ENCODE peak calls at places on chromosomes 16 and 17, in ten cellular contexts. J is HCT116, Z is heart left ventricle, L is body of pancreas, U is neural progenitor cell, R is right lobe of liver, D is cardiac muscle cell, P is ascending aorta, H is HAP-1, M is GM23248. V is an unnamed sample. For H3K9me3 and H3K27me3, the result is how much of the 10 kb centered on the place peaks cover.

GRCh38 chr17:640436-640835 is 74.2 kb downstream of the VPS53 start:
- DNase-seq in J (no peak), P (no peak), R (no peak), L (no peak), U (no peak), M (no peak), Z (no peak), H (no peak), D (no peak), V (no peak)

GRCh38 chr16:75340715-75341500 is 89.5 kb upstream of the BCAR1 start:
- DNase-seq in R (no peak), D (peak), L (no peak), M (peak), H (no peak), Z (no peak), J (no peak), P (no peak), U (no peak), V (no peak)

GRCh38 chr17:68238894-68239293 is 8.9 kb upstream of the AMZ2 start:
- DNase-seq in L (no peak), J (no peak), M (no peak), D (no peak), U (no peak), P (no peak), Z (no peak), H (no peak), R (no peak), V (no peak)

GRCh38 chr17:63697341-63698286 is 2.3 kb downstream of the LIMD2 start:
- DNase-seq in Z (peak), L (peak), U (peak), P (no peak), R (peak), D (no peak), M (peak), H (peak), J (peak), V (no peak)

GRCh38 chr17:17966399-17966798 is 5.8 kb downstream of the TOM1L2 start:
- DNase-seq in P (no peak), M (no peak), R (no peak), Z (no peak), D (no peak), U (no peak), H (no peak), L (no peak), J (no peak), V (no peak)

GRCh38 chr17:72995008-72995656 is 97.4 kb downstream of the SLC39A11 start:
- DNase-seq in H (no peak), P (no peak), L (no peak), M (no peak), U (no peak), Z (no peak), D (no peak), J (no peak), R (no peak), V (no peak)

GRCh38 chr16:84746875-84747274 is 47.1 kb downstream of the USP10 start:
- DNase-seq in M (peak), Z (no peak), D (no peak), J (no peak), L (no peak), H (no peak), R (no peak), U (no peak), P (no peak), V (no peak)

GRCh38 chr16:31084584-31085298 is 4.0 kb downstream of the PRSS53 start:
- DNase-seq in P (no peak), L (no peak), Z (no peak), R (no peak), U (no peak), H (no peak), D (no peak), J (no peak), M (no peak), V (no peak)

GRCh38 chr17:29344201-29344856 is 45.8 kb upstream of the TAOK1 start:
- DNase-seq in U (no peak), L (no peak), Z (no peak), P (no peak), D (no peak), M (no peak), H (no peak), J (no peak), R (no peak), V (no peak)

GRCh38 chr16:11345040-11345862 is at the start of gene RMI2:
- DNase-seq in Z (peak), P (peak), L (peak), J (peak), D (peak), R (peak), U (peak), H (peak), M (peak), V (no peak)

GRCh38 chr16:9706217-9706616 is 476.0 kb downstream of the GRIN2A start:
- DNase-seq in D (no peak), H (no peak), P (no peak), Z (no peak), M (no peak), J (no peak), U (no peak), L (no peak), R (no peak), V (peak)

GRCh38 chr17:67636841-67637240 is 80.9 kb upstream of the NOL11 start:
- DNase-seq in M (peak), J (no peak), R (no peak), L (peak), D (no peak), U (no peak), P (no peak), Z (no peak), H (no peak), V (no peak)

GRCh38 chr17:64297467-64298088 is 34.5 kb upstream of the TEX2 start:
- DNase-seq in D (no peak), H (no peak), R (no peak), J (no peak), P (no peak), U (no peak), M (no peak), Z (no peak), L (no peak), V (no peak)

DNA sequence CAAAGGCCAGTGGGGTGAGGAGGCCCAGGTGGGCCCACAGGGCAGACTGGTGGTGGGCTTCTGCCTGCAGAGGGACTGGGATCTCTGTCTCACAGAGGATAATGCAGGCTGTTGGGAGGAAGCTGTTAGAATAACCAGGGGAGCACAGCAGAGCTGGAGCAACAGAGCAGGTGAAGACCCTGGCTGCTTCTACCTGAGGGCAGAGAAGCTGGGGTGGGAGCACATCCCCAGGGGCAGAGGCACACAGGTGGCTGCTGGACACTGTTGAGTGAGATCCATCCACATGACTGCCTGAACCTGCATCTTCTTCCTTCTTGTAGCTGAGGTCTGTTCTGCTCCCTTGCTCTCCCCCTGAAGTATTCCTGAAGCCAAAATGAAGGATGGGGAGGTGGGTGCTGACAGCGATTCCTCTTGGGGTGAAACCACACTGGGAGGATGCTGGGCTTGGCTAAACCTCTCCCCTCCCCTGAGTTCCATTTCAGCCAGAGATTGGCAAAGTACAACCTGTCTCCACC is 1725.0 kb downstream of the TP53TG3F start:
- DNase-seq in U (no peak), J (no peak), H (no peak), D (no peak), L (no peak), M (no peak), P (no peak), R (no peak), Z (no peak), V (no peak)
- H3K9me3 ChIP-seq in U (under half), J (under half), H (under half), D (under half), L (under half), M (under half), P (under half), R (under half), Z (under half), V (under half)

DNA sequence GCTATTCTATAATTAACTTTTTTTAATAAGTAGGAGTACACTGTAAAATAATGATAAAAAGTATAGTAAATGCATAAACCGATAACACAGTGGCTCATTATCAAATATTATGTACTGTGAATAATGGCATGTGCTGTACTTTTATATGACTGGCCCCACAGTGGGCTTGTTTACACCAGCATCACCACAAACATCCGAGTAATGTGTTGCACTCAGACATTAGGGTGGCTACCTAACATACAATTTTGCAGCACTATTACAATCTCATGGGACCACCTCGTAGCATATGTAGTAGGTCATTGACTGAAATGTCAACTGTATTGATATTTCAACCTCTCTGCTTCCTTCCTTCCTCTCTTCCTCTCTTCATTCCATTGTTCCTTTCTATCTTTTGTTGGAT is 51.7 kb downstream of the TBX4 start:
- DNase-seq in H (no peak), U (no peak), R (no peak), J (no peak), L (no peak), Z (no peak), P (no peak), D (no peak), M (no peak), V (no peak)
- H3K27me3 ChIP-seq in H (under half), U (under half), R (under half), J (under half), L (under half), Z (under half), P (under half), D (under half), M (under half), V (under half)

GRCh38 chr17:40866838-40867237 is at the start of gene KRT12:
- DNase-seq in M (no peak), J (no peak), L (no peak), H (no peak), D (no peak), R (no peak), U (no peak), P (no peak), Z (no peak), V (no peak)
- H3K4me3 ChIP-seq in M (no peak), J (no peak), L (no peak), H (no peak), D (no peak), R (no peak), U (no peak), P (no peak), Z (no peak), V (no peak)

DNA sequence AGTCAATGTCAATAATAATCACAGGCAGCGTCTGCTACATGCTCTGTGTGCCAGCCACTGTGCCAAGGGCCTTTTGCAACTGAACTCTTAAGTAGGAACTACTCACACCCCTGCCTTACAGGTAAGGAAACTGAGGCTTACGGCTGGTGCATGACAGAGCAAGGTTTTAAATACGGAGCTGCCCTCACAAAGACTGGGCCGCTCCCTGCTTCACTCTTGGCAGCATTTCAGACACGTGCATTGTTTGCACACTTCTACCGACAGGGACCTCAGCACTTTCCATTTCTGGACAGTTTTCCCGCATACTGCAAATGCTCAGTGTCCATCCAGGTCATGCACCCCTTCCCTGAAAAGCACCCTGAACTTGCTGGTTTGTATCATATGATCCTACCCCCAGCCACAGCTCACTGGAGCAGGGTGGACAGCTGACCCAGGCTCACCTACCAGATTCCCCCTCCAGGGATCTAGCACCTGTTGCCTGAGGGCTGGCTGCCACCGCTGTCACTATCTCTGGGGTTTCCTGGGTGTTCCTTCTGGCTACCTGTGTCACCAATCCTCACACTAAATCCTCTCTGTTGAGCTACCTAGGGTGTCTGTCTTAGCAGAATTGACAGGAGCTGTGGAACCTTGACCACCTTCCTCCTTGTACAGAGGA is 142.9 kb downstream of the C16orf78 start:
- DNase-seq in J (no peak), H (no peak), Z (no peak), D (no peak), R (no peak), U (no peak), L (no peak), P (no peak), M (no peak), V (no peak)
- H3K9me3 ChIP-seq in J (under half), H (under half), Z (under half), D (under half), R (under half), U (under half), L (under half), P (under half), M (under half), V (under half)

DNA sequence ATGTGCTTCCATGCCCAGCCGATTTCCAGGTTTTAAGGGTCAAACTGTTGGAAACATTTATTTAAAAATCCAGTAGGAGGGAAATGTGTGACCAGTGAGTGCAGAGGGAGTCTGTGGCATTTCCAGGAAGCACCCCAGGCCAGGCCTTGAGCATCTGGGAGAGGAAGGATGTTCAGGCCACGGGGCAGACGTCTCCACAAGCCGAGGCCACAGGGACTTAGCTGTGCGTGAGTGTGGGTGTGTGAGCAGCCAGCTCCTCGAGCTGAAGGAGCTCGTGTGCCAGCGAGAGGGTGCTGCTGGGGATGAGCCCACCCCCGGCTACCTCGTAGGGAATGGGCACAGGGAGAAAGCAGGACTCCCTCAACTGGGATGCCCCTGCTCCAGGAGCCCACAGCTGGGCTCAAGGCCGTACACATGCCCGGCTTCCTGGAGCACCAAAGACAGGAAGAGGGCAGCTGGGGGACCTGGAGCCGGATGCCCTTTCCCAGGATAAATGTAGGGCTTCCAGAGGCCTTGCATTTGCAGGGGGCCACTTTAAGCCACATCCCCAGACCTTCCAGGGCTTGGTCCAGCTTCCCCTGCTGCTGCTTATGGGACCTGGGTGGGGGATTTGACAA is 12.5 kb downstream of the NPTX1 start:
- DNase-seq in U (no peak), L (no peak), R (no peak), Z (no peak), M (no peak), P (no peak), H (no peak), J (no peak), D (no peak), V (no peak)
- H3K27me3 ChIP-seq in U (half or more), L (under half), R (under half), Z (under half), M (under half), P (under half), H (under half), J (under half), D (half or more), V (under half)

GRCh38 chr17:46182961-46183360 is 10.3 kb downstream of the KANSL1 start:
- DNase-seq in M (no peak), D (no peak), P (no peak), H (peak), U (peak), R (no peak), Z (no peak), L (no peak), J (no peak), V (no peak)

GRCh38 chr17:46179375-46179999 is 13.7 kb downstream of the KANSL1 start:
- DNase-seq in H (no peak), M (no peak), R (no peak), U (no peak), L (no peak), Z (no peak), P (no peak), D (no peak), J (no peak), V (no peak)

GRCh38 chr17:46181940-46182339 is 11.3 kb downstream of the KANSL1 start:
- DNase-seq in H (no peak), R (no peak), M (no peak), U (no peak), J (no peak), Z (no peak), P (no peak), D (no peak), L (no peak), V (no peak)

GRCh38 chr17:46180895-46181279 is 12.3 kb downstream of the KANSL1 start:
- DNase-seq in D (no peak), U (no peak), Z (no peak), R (no peak), L (no peak), P (no peak), J (no peak), H (no peak), M (peak), V (no peak)

DNA sequence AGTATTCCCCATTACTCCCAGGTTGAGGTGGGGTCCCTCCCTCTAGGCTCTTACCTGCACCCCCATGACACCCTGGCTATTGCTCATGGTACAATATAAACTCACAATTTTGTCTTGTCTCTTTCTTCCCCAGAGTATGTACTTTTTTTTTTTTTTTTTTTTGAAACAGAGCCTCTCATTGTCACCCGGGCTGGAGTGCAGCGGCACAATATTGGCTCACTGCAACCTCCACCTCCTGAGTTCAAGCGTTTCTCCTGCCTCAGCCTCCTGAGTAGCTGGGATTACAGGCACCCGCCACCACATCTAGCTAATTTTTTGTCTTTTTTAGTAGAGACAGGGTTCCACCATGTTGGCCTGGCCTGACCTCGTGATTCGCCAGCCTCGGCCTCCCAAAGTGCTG is 8.5 kb downstream of the KANSL1 start:
- DNase-seq in D (no peak), H (no peak), L (no peak), Z (no peak), J (no peak), U (no peak), P (no peak), R (no peak), M (no peak), V (no peak)
- H3K4me3 ChIP-seq in D (no peak), H (no peak), L (no peak), Z (no peak), J (no peak), U (no peak), P (peak), R (no peak), M (no peak), V (no peak)

GRCh38 chr16:35689764-35690163 is 2230.4 kb downstream of the TP53TG3F start:
- DNase-seq in H (no peak), R (no peak), L (no peak), J (no peak), U (no peak), D (no peak), P (no peak), M (no peak), Z (no peak), V (peak)

GRCh38 chr16:35687071-35687470 is 2227.7 kb downstream of the TP53TG3F start:
- DNase-seq in U (no peak), R (no peak), P (no peak), Z (no peak), H (no peak), M (no peak), D (no peak), L (no peak), J (no peak), V (peak)

GRCh38 chr16:35687781-35688180 is 2228.4 kb downstream of the TP53TG3F start:
- DNase-seq in Z (no peak), M (no peak), J (no peak), R (no peak), U (no peak), L (no peak), P (no peak), H (no peak), D (no peak), V (no peak)

GRCh38 chr16:35685085-35685484 is 2225.7 kb downstream of the TP53TG3F start:
- DNase-seq in Z (no peak), U (no peak), P (no peak), D (no peak), M (no peak), L (no peak), J (no peak), R (no peak), H (no peak), V (peak)

GRCh38 chr16:35686595-35686994 is 2227.2 kb downstream of the TP53TG3F start:
- DNase-seq in J (no peak), D (no peak), R (no peak), U (no peak), Z (no peak), P (no peak), L (no peak), M (no peak), H (no peak), V (no peak)
- H3K9me3 ChIP-seq in J (under half), D (under half), R (under half), U (under half), Z (under half), P (under half), L (under half), M (under half), H (under half), V (under half)

DNA sequence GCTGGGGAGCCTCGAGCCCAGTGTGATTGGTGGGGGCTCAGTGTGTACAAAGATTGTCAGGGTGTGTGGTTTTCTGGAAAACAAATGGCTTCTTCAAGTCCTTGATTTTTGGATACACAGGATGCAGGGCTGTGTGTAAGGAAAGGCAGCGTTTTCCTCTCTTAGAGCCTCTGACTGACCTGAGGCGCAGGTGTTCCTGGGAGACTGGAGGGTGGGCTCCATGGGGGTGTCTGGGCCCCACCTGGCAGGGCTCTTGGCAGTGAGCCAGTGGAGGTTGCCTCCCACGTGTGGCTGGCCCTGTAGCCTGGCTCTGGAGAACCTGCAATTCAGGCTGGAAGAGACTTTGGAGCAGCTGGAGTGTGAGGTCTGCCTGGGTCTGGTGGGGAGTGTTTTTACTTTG is 5.0 kb downstream of the FOXK2 start:
- DNase-seq in J (no peak), D (no peak), U (no peak), M (no peak), R (no peak), Z (no peak), H (no peak), P (no peak), L (no peak), V (no peak)
- H3K27me3 ChIP-seq in J (under half), D (under half), U (under half), M (under half), R (under half), Z (under half), H (under half), P (under half), L (under half), V (under half)

DNA sequence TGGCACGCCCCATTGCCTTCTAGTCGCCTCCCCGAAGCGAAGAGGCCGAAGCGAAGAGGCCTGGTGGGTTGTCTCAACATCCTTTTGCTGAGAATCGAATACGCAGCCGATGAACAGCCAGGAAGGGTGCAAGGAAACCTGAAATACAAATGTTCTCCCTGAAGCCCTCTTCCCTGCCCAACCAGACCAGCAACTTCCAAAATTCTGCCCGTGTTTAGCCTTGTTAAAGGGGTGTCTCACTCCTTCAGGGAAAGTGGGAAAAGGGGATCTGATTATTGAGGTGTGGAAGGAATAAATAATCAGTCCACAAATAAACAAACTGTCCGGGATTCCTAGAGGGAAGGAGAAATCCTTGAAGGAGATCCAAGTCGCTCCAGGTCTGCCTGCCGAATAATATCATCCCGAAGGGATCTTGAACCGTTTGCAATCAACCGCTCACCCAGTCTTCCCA is 1.4 kb upstream of the FOXC2 start:
- DNase-seq in Z (no peak), U (no peak), J (no peak), H (no peak), L (no peak), M (no peak), P (no peak), D (no peak), R (no peak), V (no peak)
- H3K4me3 ChIP-seq in Z (no peak), U (peak), J (no peak), H (no peak), L (no peak), M (no peak), P (peak), D (no peak), R (no peak), V (no peak)